ENCODE peak calls at places on chromosomes 11 and 22, in five cellular contexts. One of them, this sample, is unnamed.

GRCh38 chr11:124467376-124468061 is 22.0 kb upstream of the OR8B8 start:
- DNase-seq in head of caudate nucleus: no peak
- DNase-seq in nephron progenitor cell: peak
- DNase-seq in nucleus accumbens: no peak
- DNase-seq in smooth muscle cell of the brain vasculature: no peak
- DNase-seq in this sample: no peak

GRCh38 chr11:121446752-121447156 is 5.4 kb upstream of the SORL1 start:
- DNase-seq in nucleus accumbens: no peak
- DNase-seq in head of caudate nucleus: no peak
- DNase-seq in nephron progenitor cell: peak
- DNase-seq in smooth muscle cell of the brain vasculature: no peak
- DNase-seq in this sample: peak

GRCh38 chr11:113256431-113257227 is 57.8 kb upstream of the TTC12 start:
- DNase-seq in smooth muscle cell of the brain vasculature: no peak
- DNase-seq in nephron progenitor cell: no peak
- DNase-seq in nucleus accumbens: no peak
- DNase-seq in head of caudate nucleus: no peak
- DNase-seq in this sample: no peak

GRCh38 chr11:115941481-115941993 is 437.3 kb upstream of the CADM1 start:
- DNase-seq in smooth muscle cell of the brain vasculature: no peak
- DNase-seq in nephron progenitor cell: no peak
- DNase-seq in head of caudate nucleus: no peak
- DNase-seq in nucleus accumbens: no peak
- DNase-seq in this sample: peak

GRCh38 chr11:120399312-120399711 is 63.1 kb downstream of the ARHGEF12 start:
- DNase-seq in nephron progenitor cell: no peak
- DNase-seq in nucleus accumbens: no peak
- DNase-seq in smooth muscle cell of the brain vasculature: no peak
- DNase-seq in head of caudate nucleus: no peak
- DNase-seq in this sample: no peak

GRCh38 chr11:37511425-37511933 is 913.4 kb upstream of the RAG2 start:
- DNase-seq in nucleus accumbens: no peak
- DNase-seq in head of caudate nucleus: no peak
- DNase-seq in nephron progenitor cell: no peak
- DNase-seq in smooth muscle cell of the brain vasculature: no peak
- DNase-seq in this sample: no peak

GRCh38 chr11:83865636-83866461 is 579.7 kb upstream of the CCDC90B start:
- DNase-seq in smooth muscle cell of the brain vasculature: no peak
- DNase-seq in head of caudate nucleus: no peak
- DNase-seq in nephron progenitor cell: no peak
- DNase-seq in nucleus accumbens: no peak
- DNase-seq in this sample: peak

GRCh38 chr22:36701941-36702640 is 1.5 kb downstream of the CACNG2 start:
- DNase-seq in head of caudate nucleus: no peak
- DNase-seq in nucleus accumbens: no peak
- DNase-seq in smooth muscle cell of the brain vasculature: no peak
- DNase-seq in nephron progenitor cell: no peak
- DNase-seq in this sample: peak

GRCh38 chr11:1548221-1549070 is 23.6 kb downstream of the DUSP8 start:
- DNase-seq in nucleus accumbens: peak
- DNase-seq in head of caudate nucleus: peak
- DNase-seq in smooth muscle cell of the brain vasculature: no peak
- DNase-seq in nephron progenitor cell: peak
- DNase-seq in this sample: peak

GRCh38 chr11:27296406-27296994 is 66.5 kb downstream of the CCDC34 start:
- DNase-seq in head of caudate nucleus: no peak
- DNase-seq in nucleus accumbens: no peak
- DNase-seq in smooth muscle cell of the brain vasculature: no peak
- DNase-seq in nephron progenitor cell: no peak
- DNase-seq in this sample: no peak

GRCh38 chr11:8292351-8292750 is 28.7 kb upstream of the LMO1 start:
- DNase-seq in nucleus accumbens: no peak
- DNase-seq in nephron progenitor cell: no peak
- DNase-seq in head of caudate nucleus: peak
- DNase-seq in smooth muscle cell of the brain vasculature: no peak
- DNase-seq in this sample: no peak

GRCh38 chr22:37020192-37020479 is 594 bp downstream of the MPST start:
- DNase-seq in smooth muscle cell of the brain vasculature: no peak
- DNase-seq in nucleus accumbens: no peak
- DNase-seq in head of caudate nucleus: no peak
- DNase-seq in nephron progenitor cell: no peak
- DNase-seq in this sample: peak

GRCh38 chr22:50318356-50318697 is 8.5 kb downstream of the DENND6B start:
- DNase-seq in smooth muscle cell of the brain vasculature: no peak
- DNase-seq in nucleus accumbens: no peak
- DNase-seq in nephron progenitor cell: no peak
- DNase-seq in head of caudate nucleus: no peak
- DNase-seq in this sample: no peak

GRCh38 chr11:12827929-12828812 is 153.9 kb downstream of the TEAD1 start:
- DNase-seq in nephron progenitor cell: peak
- DNase-seq in smooth muscle cell of the brain vasculature: peak
- DNase-seq in head of caudate nucleus: peak
- DNase-seq in nucleus accumbens: peak
- DNase-seq in this sample: peak

This sample was measured in pons.